ENCODE peak calls at places on chromosomes 12 and 14, in five cellular contexts. M, C, X, O and J are unnamed samples.

GRCh38 chr12:69189378-69189978 is 49.9 kb upstream of the CPSF6 start:
- DNase-seq in M (peak; percentile 4), C (no peak), X (no peak), O (no peak), J (no peak)

GRCh38 chr14:91228112-91229004 is 16.1 kb downstream of the GPR68 start:
- DNase-seq in M (peak; percentile 35), C (no peak), X (no peak), O (no peak), J (no peak)

GRCh38 chr14:99191663-99192621 is 80.1 kb downstream of the BCL11B start:
- DNase-seq in M (peak; percentile 74), C (peak; percentile 81), X (peak; percentile 57), O (peak; percentile 76), J (peak; percentile 38)

GRCh38 chr12:13945641-13946040 is 35.8 kb downstream of the GRIN2B start:
- DNase-seq in M (no peak), C (no peak), X (no peak), O (no peak), J (no peak)

GRCh38 chr14:24881496-24881895 is 168.5 kb downstream of the STXBP6 start:
- DNase-seq in M (no peak), C (no peak), X (no peak), O (no peak), J (no peak)

GRCh38 chr12:51320695-51321320 is 3.2 kb downstream of the BIN2 start:
- DNase-seq in M (peak; percentile 31), C (no peak), X (no peak), O (no peak), J (peak; percentile 37)

GRCh38 chr12:46983959-46984833 is 95.2 kb upstream of the PCED1B start:
- DNase-seq in M (peak; percentile 83), C (no peak), X (no peak), O (no peak), J (peak; percentile 28)

GRCh38 chr12:47832263-47832933 is 12.7 kb upstream of the HDAC7 start:
- DNase-seq in M (no peak), C (no peak), X (no peak), O (no peak), J (no peak)

GRCh38 chr12:57430117-57430930 is 519 bp downstream of the R3HDM2 start:
- DNase-seq in M (peak; percentile 38), C (peak; percentile 1), X (no peak), O (peak; percentile 86), J (peak; percentile 80)

GRCh38 chr14:36450550-36450949 is 69.5 kb downstream of the NKX2-1 start:
- DNase-seq in M (no peak), C (peak; percentile 9), X (no peak), O (no peak), J (no peak)

GRCh38 chr12:71447691-71448660 is 8.4 kb downstream of the LGR5 start:
- DNase-seq in M (peak; percentile 5), C (no peak), X (no peak), O (no peak), J (no peak)

GRCh38 chr12:82781288-82782078 is 94.8 kb downstream of the TMTC2 start:
- DNase-seq in M (no peak), C (no peak), X (no peak), O (no peak), J (no peak)

GRCh38 chr12:123879691-123880090 is 92.9 kb downstream of the CCDC92 start:
- DNase-seq in M (no peak), C (no peak), X (no peak), O (no peak), J (no peak)

GRCh38 chr14:95268350-95268749 is 51.4 kb downstream of the CLMN start:
- DNase-seq in M (no peak), C (no peak), X (no peak), O (no peak), J (no peak)

GRCh38 chr12:99009654-99010296 is 364.7 kb downstream of the APAF1 start:
- DNase-seq in M (no peak), C (no peak), X (no peak), O (no peak), J (no peak)

GRCh38 chr14:100824156-100824555 is 1.8 kb upstream of the MEG3 start:
- DNase-seq in M (peak; percentile 81), C (no peak), X (no peak), O (peak; percentile 79), J (no peak)

GRCh38 chr14:92969470-92970232 is 46.7 kb downstream of the CHGA start:
- DNase-seq in M (no peak), C (no peak), X (no peak), O (peak; percentile 86), J (no peak)

GRCh38 chr12:505221-505620 is 45.5 kb downstream of the B4GALNT3 start:
- DNase-seq in M (no peak), C (no peak), X (no peak), O (no peak), J (no peak)

GRCh38 chr14:87351007-87351406 is 642.0 kb downstream of the GALC start:
- DNase-seq in M (no peak), C (no peak), X (no peak), O (no peak), J (no peak)

GRCh38 chr14:105475916-105476845 is 1.6 kb downstream of the CRIP2 start:
- DNase-seq in M (no peak), C (peak; percentile 89), X (no peak), O (peak; percentile 92), J (no peak)

GRCh38 chr12:108403952-108404351 is 64.8 kb upstream of the CMKLR1 start:
- DNase-seq in M (no peak), C (no peak), X (no peak), O (no peak), J (no peak)

GRCh38 chr12:1496162-1496925 is 98.0 kb downstream of the FBXL14 start:
- DNase-seq in M (peak; percentile 18), C (no peak), X (peak; percentile 37), O (peak; percentile 75), J (no peak)

GRCh38 chr12:103839103-103839502 is 1.9 kb downstream of the NT5DC3 start:
- DNase-seq in M (no peak), C (no peak), X (no peak), O (no peak), J (no peak)

GRCh38 chr12:124083708-124084107 is 110.7 kb downstream of the ZNF664 start:
- DNase-seq in M (no peak), C (no peak), X (no peak), O (no peak), J (no peak)

GRCh38 chr12:94640134-94640928 is 10.0 kb downstream of the TMCC3 start:
- DNase-seq in M (peak; percentile 96), C (no peak), X (no peak), O (no peak), J (peak; percentile 90)

GRCh38 chr14:99678198-99678597 is 5.9 kb upstream of the CYP46A1 start:
- DNase-seq in M (no peak), C (no peak), X (no peak), O (no peak), J (no peak)

GRCh38 chr12:2553388-2554126 is 241.2 kb upstream of the FKBP4 start:
- DNase-seq in M (no peak), C (no peak), X (no peak), O (no peak), J (no peak)